ENCODE peak calls at places on chromosomes 3 and 15, in four cellular contexts. G is HCT116, L is H1, O is GM12878. W is an unnamed sample. For H3K9me3, the result is how much of the 10 kb centered on the place peaks cover.

GRCh38 chr3:9026320-9027040 is 63.2 kb upstream of the RAD18 start:
- DNase-seq in G (no peak), L (peak), O (no peak), W (no peak)

GRCh38 chr3:104564045-104564643 is 802.6 kb upstream of the ALCAM start:
- DNase-seq in G (peak), L (peak), O (no peak), W (peak)

GRCh38 chr3:179016979-179017670 is 54.5 kb downstream of the ZMAT3 start:
- DNase-seq in G (no peak), L (no peak), O (peak), W (no peak)

GRCh38 chr15:43776718-43777292 is at the start of gene ELL3:
- DNase-seq in G (peak), L (no peak), O (no peak), W (peak)

GRCh38 chr15:64155802-64156651 is 4.5 kb downstream of the SNX22 start:
- DNase-seq in G (no peak), L (no peak), O (no peak), W (no peak)

GRCh38 chr3:86982883-86983282 is 8.1 kb downstream of the VGLL3 start:
- DNase-seq in G (no peak), L (no peak), O (no peak), W (no peak)

GRCh38 chr15:55942332-55942731 is 51.1 kb downstream of the NEDD4 start:
- DNase-seq in G (no peak), L (no peak), O (no peak), W (no peak)

GRCh38 chr3:13152826-13153710 is 79.8 kb upstream of the IQSEC1 start:
- DNase-seq in G (no peak), L (no peak), O (no peak), W (no peak)

GRCh38 chr3:127768346-127769008 is 53.8 kb downstream of the MGLL start:
- DNase-seq in G (no peak), L (no peak), O (no peak), W (no peak)

GRCh38 chr3:67015702-67016500 is 17.8 kb downstream of the KBTBD8 start:
- DNase-seq in G (no peak), L (no peak), O (no peak), W (no peak)

GRCh38 chr3:144502398-144502797 is 530.8 kb downstream of the DIPK2A start:
- DNase-seq in G (no peak), L (no peak), O (no peak), W (no peak)

GRCh38 chr3:100358413-100358812 is 23.9 kb downstream of the NIT2 start:
- DNase-seq in G (no peak), L (no peak), O (no peak), W (no peak)

GRCh38 chr3:76669305-76669704 is 370.6 kb upstream of the ROBO2 start:
- DNase-seq in G (no peak), L (no peak), O (no peak), W (no peak)

GRCh38 chr3:69164296-69164695 is 41.9 kb upstream of the LMOD3 start:
- DNase-seq in G (no peak), L (no peak), O (no peak), W (no peak)

GRCh38 chr3:45218578-45219390 is 7.3 kb downstream of the TMEM158 start:
- DNase-seq in G (no peak), L (no peak), O (no peak), W (no peak)

GRCh38 chr15:50135123-50135541 is 16.1 kb upstream of the ATP8B4 start:
- DNase-seq in G (no peak), L (no peak), O (no peak), W (no peak)

GRCh38 chr3:117409256-117409655 is 699.7 kb downstream of the TUSC7 start:
- DNase-seq in G (no peak), L (no peak), O (no peak), W (no peak)

GRCh38 chr15:100716456-100717085 is 114.2 kb downstream of the ASB7 start:
- DNase-seq in G (no peak), L (no peak), O (no peak), W (no peak)

GRCh38 chr3:186025161-186025560 is 83.7 kb downstream of the ETV5 start:
- DNase-seq in G (no peak), L (no peak), O (no peak), W (no peak)

GRCh38 chr3:42751609-42752008 is 21.4 kb downstream of the CCDC13 start:
- DNase-seq in G (no peak), L (peak), O (no peak), W (no peak)

GRCh38 chr3:51568978-51569377 is 30.5 kb downstream of the RAD54L2 start:
- DNase-seq in G (no peak), L (no peak), O (no peak), W (no peak)

GRCh38 chr3:171883257-171883892 is 40.2 kb downstream of the TMEM212 start:
- DNase-seq in G (no peak), L (no peak), O (no peak), W (no peak)

GRCh38 chr3:179015551-179016020 is 56.0 kb downstream of the ZMAT3 start:
- DNase-seq in G (peak), L (peak), O (peak), W (peak)

GRCh38 chr3:177579419-177579818 is 382.1 kb upstream of the TBL1XR1 start:
- DNase-seq in G (no peak), L (no peak), O (no peak), W (no peak)

GRCh38 chr15:90907051-90907660 is 4.1 kb downstream of the MAN2A2 start:
- DNase-seq in G (no peak), L (no peak), O (no peak), W (no peak)

DNA sequence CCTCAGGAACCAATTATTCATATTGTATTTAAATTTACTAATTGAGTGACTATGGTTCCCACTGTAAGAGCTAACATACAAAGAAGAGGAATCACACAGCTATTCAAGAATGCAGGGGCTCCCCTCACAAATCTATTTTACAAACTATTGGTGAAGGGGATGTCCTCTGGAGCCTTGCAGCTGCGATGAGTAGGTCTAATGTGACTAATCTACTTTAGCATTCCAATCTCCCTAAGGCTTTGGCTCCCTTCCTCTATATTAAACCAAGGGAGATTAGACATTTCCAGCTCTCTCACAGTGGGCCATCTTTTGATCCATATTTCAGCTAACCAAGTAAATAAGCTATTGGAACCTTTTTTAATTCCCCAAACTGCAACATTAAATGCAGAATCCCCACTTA is 514.2 kb upstream of the BCHE start:
- DNase-seq in G (no peak), L (no peak), O (no peak), W (no peak)
- H3K9me3 ChIP-seq in G (under half), L (under half), O (under half), W (under half)

GRCh38 chr3:73150369-73150768 is 88.9 kb downstream of the EBLN2 start:
- DNase-seq in G (no peak), L (no peak), O (no peak), W (no peak)

GRCh38 chr3:73148207-73148606 is 86.7 kb downstream of the EBLN2 start:
- DNase-seq in G (no peak), L (no peak), O (no peak), W (no peak)

GRCh38 chr3:73144276-73144675 is 82.8 kb downstream of the EBLN2 start:
- DNase-seq in G (no peak), L (no peak), O (no peak), W (no peak)

GRCh38 chr3:73144828-73145227 is 83.4 kb downstream of the EBLN2 start:
- DNase-seq in G (no peak), L (no peak), O (no peak), W (no peak)

DNA sequence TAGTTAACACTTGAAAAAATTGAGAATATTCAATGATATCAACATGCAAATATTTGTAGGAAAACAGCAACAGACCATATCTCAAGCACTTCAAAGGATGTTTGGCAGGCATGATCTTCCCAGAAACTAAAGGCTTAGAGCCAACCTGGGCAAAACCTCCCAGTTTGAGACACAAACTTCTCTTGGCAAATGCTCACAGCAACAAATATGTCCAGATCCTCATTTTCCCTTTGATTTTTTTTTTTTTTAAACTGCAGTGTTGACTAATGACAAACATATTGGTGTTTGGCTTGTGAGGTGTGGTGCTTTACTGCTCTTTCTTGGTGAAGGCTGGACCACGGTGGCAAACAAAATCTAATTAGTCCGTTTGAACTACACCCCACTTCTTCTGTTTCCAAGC is 87.2 kb downstream of the EBLN2 start:
- DNase-seq in G (no peak), L (no peak), O (no peak), W (no peak)
- TF ChIP-seq ZNF274 in G (no peak), L (no peak), O (no peak), W (no peak)

GRCh38 chr15:26661727-26662126 is 111.1 kb downstream of the GABRB3 start:
- DNase-seq in G (no peak), L (no peak), O (no peak), W (no peak)

GRCh38 chr15:26651909-26652308 is 121.0 kb downstream of the GABRB3 start:
- DNase-seq in G (no peak), L (no peak), O (no peak), W (peak)

GRCh38 chr15:26661107-26661506 is 111.8 kb downstream of the GABRB3 start:
- DNase-seq in G (no peak), L (no peak), O (no peak), W (no peak)

DNA sequence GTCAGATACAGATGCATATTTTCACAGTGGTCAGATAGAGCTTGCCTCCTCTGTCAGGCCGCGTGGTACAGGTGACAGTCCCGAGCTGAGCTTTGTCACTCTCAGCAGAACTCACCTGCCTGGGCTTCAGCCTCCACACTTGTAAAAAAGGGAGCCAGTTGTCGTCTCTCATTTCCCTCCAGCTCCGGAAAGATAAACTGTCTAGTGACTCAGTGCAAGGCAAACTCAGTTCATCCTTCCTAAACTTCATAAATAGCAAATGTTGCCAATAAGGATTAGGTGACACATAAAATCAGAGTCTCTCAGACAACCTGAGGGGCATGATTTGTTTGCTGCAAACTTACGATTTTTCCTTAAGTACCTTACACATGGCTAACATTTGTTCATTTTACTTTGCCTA is 116.8 kb downstream of the GABRB3 start:
- DNase-seq in G (no peak), L (no peak), O (no peak), W (no peak)
- H3K9me3 ChIP-seq in G (under half), L (under half), O (under half), W (under half)

DNA sequence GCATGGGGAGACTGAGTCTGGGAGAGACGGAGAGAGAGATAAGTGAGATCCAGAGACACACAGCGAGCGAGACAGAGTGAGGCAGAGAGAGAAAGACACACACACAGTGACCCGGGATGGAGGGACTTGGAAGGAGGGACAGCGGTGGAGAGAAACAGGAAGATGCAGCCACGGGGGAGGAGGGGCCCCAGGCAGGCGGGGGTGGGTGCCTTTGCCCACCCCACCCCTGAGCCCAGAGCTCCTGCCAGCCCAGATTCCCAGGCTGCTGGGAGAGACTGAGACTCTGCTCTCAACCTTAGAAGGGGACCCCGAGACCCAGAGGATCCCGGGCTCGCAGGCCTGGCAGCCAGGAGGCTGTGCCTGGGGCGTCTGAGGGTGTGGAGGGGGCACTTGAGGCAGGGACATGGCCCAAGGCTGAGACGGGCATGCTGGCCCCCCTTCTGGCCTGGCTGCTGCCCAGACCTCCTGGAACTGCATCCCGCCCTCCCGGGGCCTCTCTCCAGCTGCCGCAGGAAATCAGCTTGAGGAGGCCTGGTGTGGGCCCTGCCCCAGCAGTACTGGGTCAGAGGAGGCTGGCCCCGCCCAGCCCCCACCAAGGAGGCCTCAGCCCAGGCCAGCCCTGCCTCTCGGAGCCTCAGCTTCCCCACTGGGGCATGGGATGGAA is 18.1 kb downstream of the H1-8 start:
- DNase-seq in G (no peak), L (no peak), O (no peak), W (no peak)
- TF ChIP-seq ZNF274 in G (no peak), L (no peak), O (no peak), W (no peak)

GRCh38 chr3:17234382-17234781 is 349.6 kb downstream of the PLCL2 start:
- DNase-seq in G (no peak), L (no peak), O (no peak), W (no peak)
- H3K9me3 ChIP-seq in G (under half), L (under half), O (under half), W (under half)

DNA sequence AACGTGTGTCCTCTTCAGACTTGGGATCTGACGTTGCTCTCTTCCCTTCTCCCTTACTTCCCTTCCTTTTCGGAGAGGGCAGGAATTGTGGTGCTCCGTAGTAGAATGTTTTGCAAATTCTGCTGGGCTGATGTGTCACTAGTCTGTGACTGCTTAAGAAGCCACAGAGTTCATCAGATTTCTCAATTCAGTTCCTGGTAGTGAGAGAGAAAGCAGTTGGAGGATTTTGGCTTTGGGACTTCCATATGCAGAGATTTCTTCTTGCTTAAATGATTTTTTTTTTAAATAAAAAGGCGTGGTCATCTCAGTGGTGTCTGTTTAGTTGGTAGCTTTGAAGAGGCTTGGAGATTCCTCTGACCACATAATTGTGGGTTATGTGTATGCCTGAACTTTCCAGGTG is 10.1 kb downstream of the CEMIP start:
- DNase-seq in G (no peak), L (no peak), O (no peak), W (no peak)
- TF ChIP-seq ZNF274 in G (no peak), L (no peak), O (no peak), W (no peak)

W was measured in NT2/D1.